ENCODE peak calls at places on chromosomes 5 and 9, in six cellular contexts. Z is AG09309, A is cardiac fibroblast, Y is pancreas, J is progenitor cell of endocrine pancreas, L is glutamatergic neuron. T is an unnamed sample.

GRCh38 chr9:91726406-91727100 is 223.5 kb downstream of the ROR2 start:
- DNase-seq in A (no peak), J (no peak), Y (no peak), L (no peak), Z (no peak), T (no peak)

GRCh38 chr9:122215663-122216062 is 13.1 kb downstream of the LHX6 start:
- DNase-seq in Y (no peak), J (no peak), L (no peak), A (no peak), Z (no peak), T (no peak)

GRCh38 chr9:107755267-107755666 is 265.7 kb upstream of the KLF4 start:
- DNase-seq in A (peak), Y (no peak), L (no peak), J (no peak), Z (no peak), T (no peak)

GRCh38 chr5:156208271-156208670 is 118.7 kb upstream of the SGCD start:
- DNase-seq in Z (no peak), Y (no peak), A (peak), L (no peak), J (no peak), T (no peak)

GRCh38 chr9:93212409-93212808 is 28.5 kb downstream of the WNK2 start:
- DNase-seq in Z (no peak), Y (no peak), A (no peak), L (no peak), J (no peak), T (no peak)

GRCh38 chr9:21836437-21837161 is 34.2 kb downstream of the MTAP start:
- DNase-seq in L (no peak), Z (peak), Y (no peak), J (no peak), A (peak), T (no peak)

GRCh38 chr5:132674671-132675506 is 1.1 kb downstream of the IL4 start:
- DNase-seq in Z (peak), J (no peak), Y (no peak), L (no peak), A (peak), T (no peak)

GRCh38 chr5:36193746-36194145 is 41.8 kb downstream of the SKP2 start:
- DNase-seq in Y (no peak), L (no peak), A (no peak), J (no peak), Z (no peak), T (no peak)

GRCh38 chr5:86929123-86929766 is 311.5 kb downstream of the COX7C start:
- DNase-seq in Y (peak), L (no peak), J (no peak), A (no peak), Z (no peak), T (no peak)

GRCh38 chr5:157747766-157748700 is 4.5 kb downstream of the LSM11 start:
- DNase-seq in Y (no peak), A (no peak), L (no peak), Z (no peak), J (no peak), T (no peak)

GRCh38 chr5:157747173-157747758 is 3.8 kb downstream of the LSM11 start:
- DNase-seq in L (no peak), Y (no peak), J (no peak), A (no peak), Z (no peak), T (no peak)

GRCh38 chr5:157749462-157749799 is 5.9 kb downstream of the LSM11 start:
- DNase-seq in J (no peak), A (no peak), Z (no peak), L (no peak), Y (no peak), T (no peak)

GRCh38 chr5:157750320-157750719 is 6.8 kb downstream of the LSM11 start:
- DNase-seq in Y (no peak), A (no peak), Z (no peak), J (no peak), L (no peak), T (no peak)

GRCh38 chr5:157748740-157749461 is 5.4 kb downstream of the LSM11 start:
- DNase-seq in J (no peak), Y (no peak), A (peak), L (no peak), Z (peak), T (no peak)
- TF ChIP-seq CTCF in J (no peak), Y (no peak), A (no peak), L (no peak), Z (no peak), T (no peak)

GRCh38 chr5:57303985-57304384 is 130.1 kb downstream of the GPBP1 start:
- DNase-seq in A (no peak), J (no peak), Y (no peak), Z (no peak), L (no peak), T (no peak)
- TF ChIP-seq CTCF in A (no peak), J (peak), Y (no peak), Z (no peak), L (no peak), T (no peak)

GRCh38 chr9:133342083-133342406 is 5.9 kb downstream of the MED22 start:
- DNase-seq in Z (no peak), Y (peak), J (no peak), A (no peak), L (peak), T (no peak)
- TF ChIP-seq CTCF in Z (no peak), Y (no peak), J (no peak), A (peak), L (peak), T (no peak)

DNA sequence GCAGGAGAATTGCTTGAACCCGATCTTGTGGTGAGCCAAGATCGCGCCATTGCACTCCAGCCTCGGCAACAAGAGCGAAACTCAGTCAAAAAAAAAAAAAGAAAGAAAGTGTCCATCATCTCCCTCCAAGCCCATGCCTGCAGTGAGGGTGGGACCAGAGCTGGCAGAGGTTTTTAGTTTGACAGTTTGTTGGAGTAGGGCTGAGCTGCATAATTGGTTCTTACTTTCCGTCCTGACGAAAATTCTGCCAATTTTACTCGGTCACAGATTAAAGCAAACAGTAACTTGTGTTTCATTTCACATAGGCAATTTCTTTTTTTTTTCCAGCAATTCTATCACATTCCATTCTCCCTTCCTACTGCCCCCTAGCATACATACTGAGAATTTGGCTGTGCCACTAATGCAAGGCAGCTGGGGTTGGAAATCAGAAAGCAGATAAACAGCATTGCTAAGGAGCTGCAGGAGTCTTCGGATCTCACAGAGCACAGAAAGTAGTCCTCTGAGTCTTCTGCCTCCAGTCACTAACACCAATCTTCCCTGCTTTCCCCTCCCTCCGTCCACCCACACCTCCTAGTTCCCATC is 132.4 kb downstream of the FRMD3 start:
- DNase-seq in A (peak), Z (no peak), Y (no peak), J (no peak), L (no peak), T (no peak)
- TF ChIP-seq CTCF in A (no peak), Z (peak), Y (no peak), J (no peak), L (no peak), T (no peak)

DNA sequence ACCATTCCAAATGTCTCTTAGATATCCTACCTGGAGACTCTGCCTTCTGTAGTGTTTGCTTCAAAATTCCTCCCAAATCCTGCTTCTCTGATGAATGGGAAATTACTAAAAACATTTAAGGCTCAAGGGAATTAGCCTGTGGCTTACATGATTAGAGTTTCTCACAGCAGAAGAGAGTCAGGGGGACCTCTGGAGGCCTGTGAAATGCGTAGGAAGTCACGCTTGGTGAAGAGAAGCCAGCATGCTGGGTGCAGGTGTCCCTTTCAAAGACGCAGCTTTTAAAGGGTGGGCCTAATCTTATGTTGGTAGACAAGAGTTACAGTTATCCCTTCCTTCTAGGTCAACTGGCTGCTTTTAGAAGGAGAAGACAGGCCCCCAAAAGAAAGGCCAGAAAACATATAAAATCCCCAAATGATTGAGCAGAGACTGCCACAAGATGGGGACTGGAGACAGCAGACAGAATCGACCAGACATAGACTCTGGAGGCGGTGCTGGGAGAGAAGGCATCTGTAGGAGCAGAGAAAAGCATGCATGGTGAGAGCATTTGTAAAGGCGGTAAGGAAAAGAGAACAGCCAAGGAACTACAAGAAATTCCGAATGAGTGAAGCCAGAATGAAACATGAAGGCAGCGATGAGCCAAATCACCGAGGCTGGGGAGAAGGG is 42.3 kb downstream of the B4GALT1 start:
- DNase-seq in A (no peak), J (no peak), Y (no peak), Z (no peak), L (no peak), T (no peak)
- TF ChIP-seq CTCF in A (no peak), J (no peak), Y (no peak), Z (no peak), L (no peak), T (no peak)